ENCODE peak calls at places on chromosomes 5 and 9, in six cellular contexts. K is endothelial cell of umbilical vein, O is heart right ventricle, M is esophagus squamous epithelium, W is cardiac muscle cell, G is IMR-90. X is an unnamed sample.

GRCh38 chr9:127117801-127118200 is 4.6 kb downstream of the ANGPTL2 start:
- DNase-seq in K (no peak), O (no peak), M (no peak), W (no peak), G (no peak), X (no peak)

GRCh38 chr9:81530407-81530810 is 158.9 kb downstream of the TLE1 start:
- DNase-seq in K (no peak), O (no peak), M (no peak), W (no peak), G (no peak), X (no peak)

GRCh38 chr5:131966551-131966950 is 21.1 kb upstream of the MEIKIN start:
- DNase-seq in K (no peak), O (no peak), M (no peak), W (no peak), G (no peak), X (no peak)

GRCh38 chr9:134367796-134368490 is 41.7 kb downstream of the RXRA start:
- DNase-seq in K (no peak), O (no peak), M (no peak), W (no peak), G (no peak), X (no peak)

GRCh38 chr5:43315262-43315661 is 2.0 kb upstream of the HMGCS1 start:
- DNase-seq in K (no peak), O (no peak), M (no peak), W (no peak), G (peak; percentile 57), X (no peak)

GRCh38 chr5:179181988-179182387 is 121.8 kb downstream of the ZNF354C start:
- DNase-seq in K (no peak), O (no peak), M (no peak), W (no peak), G (no peak), X (no peak)

GRCh38 chr9:108620767-108621166 is 235.0 kb downstream of the ACTL7B start:
- DNase-seq in K (no peak), O (no peak), M (no peak), W (peak; percentile 46), G (no peak), X (no peak)

GRCh38 chr5:36392818-36393217 is 91.1 kb upstream of the RANBP3L start:
- DNase-seq in K (no peak), O (no peak), M (no peak), W (peak; percentile 72), G (peak; percentile 21), X (no peak)

GRCh38 chr5:55416306-55416705 is 108.5 kb downstream of the MTREX start:
- DNase-seq in K (no peak), O (no peak), M (no peak), W (no peak), G (peak; percentile 41), X (no peak)

GRCh38 chr5:98700730-98701129 is 72.7 kb upstream of the RGMB start:
- DNase-seq in K (no peak), O (no peak), M (no peak), W (peak; percentile 45), G (no peak), X (no peak)

GRCh38 chr5:179870403-179870903 is 11.8 kb upstream of the MRNIP start:
- DNase-seq in K (peak; percentile 54), O (peak; percentile 69), M (no peak), W (peak; percentile 28), G (peak; percentile 52), X (peak; percentile 87)

GRCh38 chr5:170534177-170534576 is 30.4 kb downstream of the KCNIP1 start:
- DNase-seq in K (no peak), O (no peak), M (no peak), W (no peak), G (no peak), X (no peak)

GRCh38 chr5:139473565-139473964 is 2.8 kb downstream of the SMIM33 start:
- DNase-seq in K (peak; percentile 64), O (no peak), M (no peak), W (peak; percentile 37), G (no peak), X (no peak)

GRCh38 chr5:180343110-180343845 is 9.9 kb downstream of the GFPT2 start:
- DNase-seq in K (no peak), O (no peak), M (no peak), W (peak; percentile 74), G (peak; percentile 41), X (peak; percentile 63)

GRCh38 chr5:139660105-139660915 is 12.2 kb downstream of the CXXC5 start:
- DNase-seq in K (peak; percentile 50), O (peak; percentile 78), M (no peak), W (no peak), G (no peak), X (no peak)

GRCh38 chr9:20356392-20357206 is 265.7 kb downstream of the MLLT3 start:
- DNase-seq in K (peak; percentile 96), O (peak; percentile 79), M (no peak), W (peak; percentile 92), G (peak; percentile 86), X (peak; percentile 82)

GRCh38 chr5:167953151-167953788 is 338.2 kb upstream of the WWC1 start:
- DNase-seq in K (no peak), O (no peak), M (no peak), W (no peak), G (no peak), X (no peak)

GRCh38 chr5:177325868-177326381 is 14.2 kb upstream of the MXD3 start:
- DNase-seq in K (no peak), O (no peak), M (no peak), W (no peak), G (no peak), X (peak; percentile 76)

GRCh38 chr5:59133801-59134261 is 551.0 kb downstream of the RAB3C start:
- DNase-seq in K (no peak), O (no peak), M (no peak), W (peak; percentile 84), G (peak; percentile 91), X (no peak)

GRCh38 chr5:15798006-15798405 is 298.0 kb downstream of the FBXL7 start:
- DNase-seq in K (peak; percentile 49), O (no peak), M (no peak), W (peak; percentile 58), G (no peak), X (no peak)

GRCh38 chr9:76456202-76456926 is 2.6 kb upstream of the GCNT1 start:
- DNase-seq in K (peak; percentile 99), O (no peak), M (no peak), W (peak; percentile 69), G (peak; percentile 82), X (peak; percentile 16)

GRCh38 chr9:35930990-35931389 is 21.7 kb downstream of the SPAAR start:
- DNase-seq in K (no peak), O (no peak), M (no peak), W (no peak), G (no peak), X (no peak)

GRCh38 chr5:172881691-172882370 is 47.8 kb downstream of the ERGIC1 start:
- DNase-seq in K (peak; percentile 61), O (no peak), M (no peak), W (peak; percentile 58), G (peak; percentile 86), X (no peak)

GRCh38 chr9:13481274-13481673 is 201.8 kb upstream of the MPDZ start:
- DNase-seq in K (no peak), O (no peak), M (no peak), W (no peak), G (no peak), X (no peak)

GRCh38 chr9:22107646-22108045 is 98.5 kb upstream of the CDKN2B start:
- DNase-seq in K (no peak), O (no peak), M (no peak), W (no peak), G (no peak), X (no peak)

GRCh38 chr5:141094481-141095262 is at the start of gene PCDHB2:
- DNase-seq in K (peak; percentile 21), O (peak; percentile 30), M (no peak), W (peak; percentile 6), G (peak; percentile 14), X (peak; percentile 29)

GRCh38 chr5:151772029-151772867 is 494 bp downstream of the G3BP1 start:
- DNase-seq in K (peak; percentile 50), O (peak; percentile 37), M (no peak), W (peak; percentile 38), G (no peak), X (no peak)

GRCh38 chr9:125446581-125447094 is 185.0 kb downstream of the GAPVD1 start:
- DNase-seq in K (no peak), O (no peak), M (peak; percentile 10), W (no peak), G (no peak), X (no peak)

GRCh38 chr9:94911986-94912635 is 185.6 kb downstream of the AOPEP start:
- DNase-seq in K (no peak), O (peak; percentile 1), M (no peak), W (peak; percentile 21), G (no peak), X (no peak)

GRCh38 chr5:91136271-91136670 is 246.8 kb downstream of the ARRDC3 start:
- DNase-seq in K (no peak), O (no peak), M (no peak), W (no peak), G (peak; percentile 14), X (no peak)

GRCh38 chr5:90473321-90474234 is 993 bp downstream of the MBLAC2 start:
- DNase-seq in K (peak; percentile 48), O (peak; percentile 14), M (no peak), W (no peak), G (peak; percentile 18), X (peak; percentile 40)

DNA sequence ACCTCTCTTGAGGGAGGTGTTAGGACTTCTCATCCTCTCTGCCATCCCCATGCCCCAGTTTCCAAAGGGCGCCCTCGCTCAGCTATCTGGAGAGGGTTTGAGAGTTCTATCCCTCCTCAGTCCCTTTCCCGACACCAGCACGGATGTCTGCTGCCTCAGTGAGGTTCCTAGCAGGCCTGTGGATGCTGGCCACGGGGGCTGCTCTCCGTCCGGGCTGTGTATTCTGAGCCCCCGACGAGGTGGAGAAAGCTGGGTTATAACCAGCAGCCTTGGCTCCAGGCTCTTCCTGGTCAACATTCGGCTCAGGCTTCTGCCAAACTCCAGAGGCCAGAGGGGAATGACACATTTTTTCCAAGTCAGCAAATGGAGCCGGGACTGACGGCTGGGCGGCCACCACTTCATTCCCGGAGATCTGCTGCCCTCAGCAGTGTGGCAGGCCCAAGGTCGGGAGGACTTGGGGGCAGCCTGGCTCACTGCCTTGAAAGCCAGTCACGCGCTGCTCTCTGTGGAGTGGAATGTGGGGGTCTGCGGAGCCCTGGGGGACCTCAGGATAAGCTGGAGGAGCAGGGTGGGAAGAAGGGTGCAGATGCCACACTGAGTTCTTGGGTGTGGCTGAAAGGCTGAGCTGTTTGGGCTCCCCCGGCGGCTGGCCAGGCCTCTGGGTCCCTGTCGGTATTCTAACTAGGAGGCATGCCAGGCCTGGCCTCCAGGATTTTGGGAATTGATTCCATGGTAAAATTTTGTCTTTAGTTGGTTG is 27.4 kb downstream of the PTPA start:
- DNase-seq in K (peak; percentile 82), O (peak; percentile 71), M (no peak), W (peak; percentile 75), G (peak; percentile 40), X (no peak)
- H3K4me3 ChIP-seq in K (no peak overlapping the region), O (no peak overlapping the region), M (no peak overlapping the region), W (no peak overlapping the region), G (no peak overlapping the region), X (no peak overlapping the region)

GRCh38 chr5:159910207-159910842 is 6.0 kb upstream of the ADRA1B start:
- DNase-seq in K (no peak), O (no peak), M (no peak), W (no peak), G (no peak), X (no peak)
- H3K4me1 ChIP-seq in K (peaks cover 22% of the 10 kb centered on the region), O (peaks cover 11% of the 10 kb centered on the region), M (no peaks in the 10 kb centered on the region), W (peaks cover 7% of the 10 kb centered on the region), G (peaks cover 12% of the 10 kb centered on the region), X (no peaks in the 10 kb centered on the region)

GRCh38 chr5:14366763-14367162 is 214.8 kb upstream of the OTULINL start:
- DNase-seq in K (no peak), O (no peak), M (no peak), W (no peak), G (no peak), X (no peak)
- H3K36me3 ChIP-seq in K (peaks cover 48% of the 10 kb centered on the region), O (peaks cover 54% of the 10 kb centered on the region), M (peaks cover 43% of the 10 kb centered on the region), W (peaks cover 65% of the 10 kb centered on the region), G (peaks cover 72% of the 10 kb centered on the region), X (peaks cover 47% of the 10 kb centered on the region)

GRCh38 chr9:136531904-136532798 is 13.7 kb downstream of the NOTCH1 start:
- DNase-seq in K (no peak), O (no peak), M (no peak), W (no peak), G (no peak), X (no peak)
- H3K4me3 ChIP-seq in K (no peak overlapping the region), O (no peak overlapping the region), M (no peak overlapping the region), W (no peak overlapping the region), G (no peak overlapping the region), X (no peak overlapping the region)